ENCODE peak calls at places on chromosomes 6 and 20, in five cellular contexts. X is mammary epithelial cell, E is brain microvascular endothelial cell, Q is cardiac muscle cell, I is WERI-Rb-1. B is an unnamed sample.
A peak's percentile ranks its signal among the peaks of the same experiment; 100 is the strongest.

GRCh38 chr6:150631283-150631981 is 31.7 kb downstream of the PLEKHG1 start:
- DNase-seq in X (no peak), E (no peak), Q (no peak), I (no peak), B (no peak)

GRCh38 chr6:141988954-141989705 is 143.6 kb upstream of the GJE1 start:
- DNase-seq in X (peak; percentile 63), E (peak; percentile 74), Q (peak; percentile 74), I (peak; percentile 25), B (peak; percentile 79)

GRCh38 chr6:95093154-95093553 is 484.2 kb upstream of the MANEA start:
- DNase-seq in X (peak; percentile 78), E (no peak), Q (no peak), I (no peak), B (no peak)

GRCh38 chr6:170160031-170160627 is 130.7 kb downstream of the DLL1 start:
- DNase-seq in X (no peak), E (no peak), Q (no peak), I (no peak), B (no peak)

GRCh38 chr6:44122821-44123220 is 4.4 kb downstream of the MRPL14 start:
- DNase-seq in X (no peak), E (no peak), Q (no peak), I (no peak), B (no peak)

GRCh38 chr6:164640946-164641345 is 668.5 kb downstream of the C6orf118 start:
- DNase-seq in X (no peak), E (no peak), Q (no peak), I (no peak), B (no peak)

GRCh38 chr6:102619585-102619984 is 1226.1 kb downstream of the GRIK2 start:
- DNase-seq in X (peak; percentile 3), E (peak; percentile 0), Q (peak; percentile 48), I (no peak), B (peak; percentile 32)

GRCh38 chr20:59145926-59146800 is 17.5 kb upstream of the ZNF831 start:
- DNase-seq in X (no peak), E (no peak), Q (peak; percentile 4), I (no peak), B (no peak)

GRCh38 chr20:17655865-17656489 is 26.1 kb downstream of the RRBP1 start:
- DNase-seq in X (peak; percentile 35), E (peak; percentile 25), Q (no peak), I (no peak), B (no peak)

GRCh38 chr20:34927736-34928135 is 27.9 kb downstream of the GSS start:
- DNase-seq in X (peak; percentile 72), E (no peak), Q (no peak), I (no peak), B (no peak)

GRCh38 chr20:1776608-1777475 is 118.4 kb upstream of the SIRPA start:
- DNase-seq in X (peak; percentile 80), E (peak; percentile 87), Q (peak; percentile 92), I (peak; percentile 88), B (peak; percentile 93)

GRCh38 chr20:40442181-40442963 is 246.7 kb downstream of the MAFB start:
- DNase-seq in X (no peak), E (peak; percentile 4), Q (peak; percentile 14), I (no peak), B (peak; percentile 48)

GRCh38 chr6:127276336-127276735 is 9.7 kb downstream of the RNF146 start:
- DNase-seq in X (no peak), E (no peak), Q (no peak), I (no peak), B (no peak)

GRCh38 chr6:6655805-6656251 is 67.3 kb downstream of the LY86 start:
- DNase-seq in X (no peak), E (no peak), Q (no peak), I (no peak), B (no peak)

GRCh38 chr20:50569864-50570836 is 60.0 kb downstream of the PTPN1 start:
- DNase-seq in X (no peak), E (peak; percentile 34), Q (no peak), I (peak; percentile 24), B (peak; percentile 56)

GRCh38 chr6:125550892-125551291 is 198.5 kb upstream of the HEY2 start:
- DNase-seq in X (no peak), E (no peak), Q (no peak), I (no peak), B (no peak)

GRCh38 chr6:108666656-108667260 is 106.0 kb downstream of the FOXO3 start:
- DNase-seq in X (no peak), E (no peak), Q (peak; percentile 40), I (no peak), B (peak; percentile 34)

GRCh38 chr20:61899971-61900370 is 165.7 kb downstream of the TAF4 start:
- DNase-seq in X (no peak), E (no peak), Q (no peak), I (no peak), B (no peak)

GRCh38 chr6:98044168-98044567 is 761.2 kb upstream of the MMS22L start:
- DNase-seq in X (no peak), E (no peak), Q (no peak), I (no peak), B (no peak)

GRCh38 chr20:50126662-50127061 is 13.7 kb upstream of the UBE2V1 start:
- DNase-seq in X (no peak), E (no peak), Q (no peak), I (peak; percentile 27), B (no peak)

GRCh38 chr6:166563805-166564204 is 22.7 kb downstream of the RAMACL start:
- DNase-seq in X (no peak), E (no peak), Q (no peak), I (no peak), B (no peak)

GRCh38 chr6:123715243-123715863 is 78.6 kb upstream of the TRDN start:
- DNase-seq in X (peak; percentile 5), E (no peak), Q (peak; percentile 62), I (peak; percentile 22), B (peak; percentile 56)

GRCh38 chr20:51306521-51307358 is 235.8 kb downstream of the NFATC2 start:
- DNase-seq in X (peak; percentile 41), E (peak; percentile 69), Q (peak; percentile 87), I (peak; percentile 61), B (peak; percentile 89)

GRCh38 chr20:47670913-47671312 is 114.4 kb downstream of the SULF2 start:
- DNase-seq in X (no peak), E (no peak), Q (peak; percentile 52), I (no peak), B (no peak)

GRCh38 chr6:166500246-166500645 is 86.2 kb downstream of the RAMACL start:
- DNase-seq in X (no peak), E (no peak), Q (no peak), I (no peak), B (no peak)

GRCh38 chr6:162907876-162908481 is 180.2 kb downstream of the PACRG start:
- DNase-seq in X (peak; percentile 2), E (peak; percentile 32), Q (no peak), I (no peak), B (peak; percentile 33)

GRCh38 chr6:170301184-170301583 is 5.4 kb upstream of the FAM120B start:
- DNase-seq in X (no peak), E (no peak), Q (no peak), I (no peak), B (no peak)

GRCh38 chr6:109424946-109425345 is 15.5 kb downstream of the PPIL6 start:
- DNase-seq in X (no peak), E (no peak), Q (no peak), I (no peak), B (no peak)

GRCh38 chr6:122712093-122712863 is 67.2 kb upstream of the FABP7 start:
- DNase-seq in X (peak; percentile 36), E (peak; percentile 14), Q (no peak), I (no peak), B (no peak)

GRCh38 chr6:116763871-116764270 is 1.6 kb downstream of the FAM162B start:
- DNase-seq in X (no peak), E (peak; percentile 14), Q (no peak), I (no peak), B (no peak)

GRCh38 chr6:35804996-35805736 is at the start of gene LHFPL5:
- DNase-seq in X (no peak), E (no peak), Q (peak; percentile 87), I (peak; percentile 91), B (peak; percentile 92)

GRCh38 chr6:23282243-23283021 is 713.1 kb downstream of the HDGFL1 start:
- DNase-seq in X (no peak), E (no peak), Q (no peak), I (no peak), B (no peak)

GRCh38 chr6:80544500-80545055 is 438.1 kb downstream of the BCKDHB start:
- DNase-seq in X (no peak), E (no peak), Q (no peak), I (no peak), B (no peak)

GRCh38 chr6:135075018-135075417 is 20.4 kb upstream of the HBS1L start:
- DNase-seq in X (no peak), E (no peak), Q (no peak), I (no peak), B (no peak)

GRCh38 chr20:46269372-46269771 is 38.9 kb downstream of the CDH22 start:
- DNase-seq in X (no peak), E (no peak), Q (no peak), I (no peak), B (no peak)

GRCh38 chr20:46270977-46271744 is 37.1 kb downstream of the CDH22 start:
- DNase-seq in X (no peak), E (no peak), Q (no peak), I (no peak), B (no peak)

GRCh38 chr20:46275091-46275490 is 33.2 kb downstream of the CDH22 start:
- DNase-seq in X (no peak), E (no peak), Q (no peak), I (no peak), B (no peak)

GRCh38 chr20:46273701-46274100 is 34.6 kb downstream of the CDH22 start:
- DNase-seq in X (no peak), E (no peak), Q (no peak), I (no peak), B (no peak)

GRCh38 chr20:46272389-46273047 is 35.8 kb downstream of the CDH22 start:
- DNase-seq in X (no peak), E (no peak), Q (no peak), I (no peak), B (no peak)
- H3K27me3 ChIP-seq in X (peaks cover 12% of the 10 kb centered on the region), E (peaks cover 8% of the 10 kb centered on the region), Q (no peaks in the 10 kb centered on the region), I (no peaks in the 10 kb centered on the region), B (no peaks in the 10 kb centered on the region)

GRCh38 chr6:1670711-1671462 is 61.2 kb downstream of the FOXC1 start:
- DNase-seq in X (peak; percentile 81), E (peak; percentile 51), Q (peak; percentile 40), I (no peak), B (peak; percentile 44)
- TF ChIP-seq CTCF in X (no peak), E (no peak), Q (no peak), I (no peak), B (no peak)

GRCh38 chr6:111644893-111645430 is 39.3 kb upstream of the TRAF3IP2 start:
- DNase-seq in X (no peak), E (no peak), Q (no peak), I (no peak), B (no peak)
- H3K27me3 ChIP-seq in X (no peaks in the 10 kb centered on the region), E (no peaks in the 10 kb centered on the region), Q (no peaks in the 10 kb centered on the region), I (no peaks in the 10 kb centered on the region), B (no peaks in the 10 kb centered on the region)

DNA sequence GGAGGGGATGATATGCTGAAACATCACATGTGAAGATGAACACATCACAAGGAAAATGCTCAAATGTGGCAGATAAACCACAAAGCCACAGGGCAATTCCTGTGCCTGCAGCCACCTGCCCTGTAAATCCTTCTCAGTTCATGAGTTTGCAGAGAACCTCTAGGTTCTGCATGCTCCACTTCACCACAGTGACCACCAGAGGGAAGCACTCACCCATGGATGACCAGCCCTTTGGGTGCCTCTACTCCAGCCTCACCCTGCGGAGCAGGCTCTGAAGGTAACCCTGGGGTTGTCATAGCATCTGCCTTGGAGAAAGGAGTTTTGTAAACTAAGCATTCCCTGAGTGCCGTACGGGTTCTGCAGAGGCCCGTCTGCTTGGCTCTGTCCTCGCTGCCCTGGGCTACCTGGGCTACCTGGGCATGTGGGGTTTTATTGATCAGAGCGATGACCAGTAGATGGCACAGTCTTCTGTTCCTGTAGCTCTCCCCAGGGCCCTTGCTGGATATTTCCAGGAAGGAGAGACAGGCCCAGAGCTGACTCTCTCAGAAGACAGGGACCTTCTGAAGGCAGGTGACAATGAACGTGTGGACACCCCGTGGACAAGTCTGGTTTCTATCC is 31.7 kb upstream of the CST1 start:
- DNase-seq in X (peak; percentile 40), E (peak; percentile 39), Q (peak; percentile 26), I (peak; percentile 66), B (peak; percentile 46)
- TF ChIP-seq CTCF in X (peak; percentile 67), E (peak; percentile 86), Q (peak; percentile 67), I (peak; percentile 75), B (peak; percentile 64)

B was measured in neural progenitor cell.